ENCODE peak calls at places on chromosomes 1 and 21, in eight cellular contexts. G is OCI-LY7, P is neural progenitor cell, Y is GM23248, E is PC-3, F is HCT116, R is GM23338, X is hepatocyte. H is an unnamed sample.

GRCh38 chr1:175725684-175726083 is 17.7 kb downstream of the TNR start:
- DNase-seq in G (peak; percentile 49), P (peak; percentile 83), Y (peak; percentile 34), E (peak; percentile 46), F (no peak), R (peak; percentile 84), X (peak; percentile 72), H (peak; percentile 72)

GRCh38 chr21:34603002-34603709 is 11.8 kb downstream of the RCAN1 start:
- DNase-seq in G (peak; percentile 57), P (peak; percentile 86), Y (peak; percentile 84), E (peak; percentile 68), F (no peak), R (peak; percentile 86), X (peak; percentile 89), H (peak; percentile 67)

GRCh38 chr1:1437904-1438376 is 2.5 kb downstream of the VWA1 start:
- DNase-seq in G (no peak), P (no peak), Y (peak; percentile 20), E (no peak), F (no peak), R (no peak), X (peak; percentile 84), H (no peak)

GRCh38 chr1:78884685-78885452 is 121.7 kb downstream of the ADGRL4 start:
- DNase-seq in G (no peak), P (peak; percentile 18), Y (peak; percentile 41), E (no peak), F (no peak), R (no peak), X (no peak), H (no peak)

GRCh38 chr1:32470991-32471694 is 6.3 kb downstream of the ZBTB8B start:
- DNase-seq in G (no peak), P (peak; percentile 45), Y (no peak), E (no peak), F (no peak), R (peak; percentile 69), X (no peak), H (no peak)

GRCh38 chr1:166721145-166721544 is 118.1 kb upstream of the POGK start:
- DNase-seq in G (peak; percentile 34), P (peak; percentile 29), Y (no peak), E (peak; percentile 22), F (peak; percentile 10), R (peak; percentile 51), X (no peak), H (no peak)

GRCh38 chr1:110135268-110136065 is 14.8 kb upstream of the SLC6A17 start:
- DNase-seq in G (no peak), P (peak; percentile 22), Y (no peak), E (no peak), F (no peak), R (no peak), X (no peak), H (no peak)

GRCh38 chr1:31487143-31487542 is 74.1 kb downstream of the SERINC2 start:
- DNase-seq in G (no peak), P (no peak), Y (no peak), E (no peak), F (no peak), R (no peak), X (no peak), H (peak; percentile 71)

GRCh38 chr1:75733661-75734060 is 9.2 kb downstream of the ACADM start:
- DNase-seq in G (no peak), P (no peak), Y (no peak), E (no peak), F (no peak), R (no peak), X (no peak), H (no peak)

GRCh38 chr21:26843912-26844257 is 1.3 kb downstream of the ADAMTS1 start:
- DNase-seq in G (no peak), P (peak; percentile 42), Y (peak; percentile 80), E (peak; percentile 55), F (no peak), R (peak; percentile 30), X (peak; percentile 39), H (peak; percentile 11)

GRCh38 chr1:3609016-3609768 is 2.1 kb downstream of the MEGF6 start:
- DNase-seq in G (no peak), P (no peak), Y (no peak), E (no peak), F (no peak), R (no peak), X (no peak), H (no peak)

GRCh38 chr1:229191066-229191674 is 79.7 kb upstream of the RAB4A start:
- DNase-seq in G (no peak), P (no peak), Y (peak; percentile 57), E (peak; percentile 33), F (no peak), R (peak; percentile 82), X (no peak), H (no peak)

GRCh38 chr1:230009611-230010313 is 57.3 kb upstream of the GALNT2 start:
- DNase-seq in G (no peak), P (no peak), Y (no peak), E (no peak), F (no peak), R (no peak), X (no peak), H (no peak)

GRCh38 chr1:98315309-98315708 is 346.2 kb upstream of the SNX7 start:
- DNase-seq in G (no peak), P (no peak), Y (peak; percentile 76), E (peak; percentile 78), F (no peak), R (no peak), X (no peak), H (no peak)

GRCh38 chr21:37915941-37916794 is at the start of gene KCNJ6:
- DNase-seq in G (no peak), P (peak; percentile 94), Y (peak; percentile 82), E (no peak), F (no peak), R (peak; percentile 94), X (peak; percentile 80), H (no peak)

GRCh38 chr1:209657918-209658317 is 5.7 kb upstream of the LAMB3 start:
- DNase-seq in G (no peak), P (no peak), Y (no peak), E (no peak), F (no peak), R (no peak), X (no peak), H (no peak)
- TF ChIP-seq EZH2phosphoT487 in G (no peak), P (no peak), Y (no peak), E (no peak), F (no peak), R (no peak), X (no peak), H (no peak)

DNA sequence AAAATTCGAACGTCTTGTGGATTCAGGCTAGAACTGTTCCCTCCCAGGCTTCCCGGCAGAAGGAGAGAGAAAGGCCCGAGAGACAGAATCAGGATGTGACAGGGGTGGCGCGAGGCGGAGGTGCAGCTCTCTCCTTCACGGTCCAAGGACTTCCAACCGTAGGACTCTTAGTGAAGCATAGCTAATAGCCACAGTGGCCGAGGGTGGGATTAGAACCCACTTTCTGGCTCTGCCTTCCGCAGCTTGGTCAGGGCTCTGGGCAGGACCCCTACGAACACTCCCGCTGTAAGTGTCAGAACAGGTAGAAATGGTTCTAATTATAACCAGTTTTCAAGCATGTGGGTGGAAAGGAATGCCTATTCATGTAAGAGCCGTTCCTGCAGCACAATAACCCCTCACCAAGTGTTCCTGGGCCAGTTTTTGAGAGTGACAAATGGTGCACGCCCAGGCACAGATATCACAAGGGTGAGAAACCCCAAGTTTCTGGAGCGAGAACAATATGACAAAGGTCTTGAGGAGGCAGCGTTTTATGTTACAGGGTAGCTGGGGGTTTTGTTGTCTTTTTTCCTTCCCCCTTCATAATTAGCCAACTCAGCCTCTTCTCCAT is 86.4 kb downstream of the SYF2 start:
- DNase-seq in G (peak; percentile 86), P (no peak), Y (no peak), E (no peak), F (no peak), R (no peak), X (no peak), H (no peak)
- H3K4me2 ChIP-seq in G (peak overlapping the region; percentile 67), P (no peak overlapping the region), Y (no peak overlapping the region), E (no peak overlapping the region), F (no peak overlapping the region), R (no peak overlapping the region), X (no peak overlapping the region), H (no peak overlapping the region)

GRCh38 chr1:154326546-154327465 is 1.5 kb downstream of the ATP8B2 start:
- DNase-seq in G (no peak), P (no peak), Y (peak; percentile 94), E (peak; percentile 62), F (no peak), R (no peak), X (no peak), H (peak; percentile 50)
- TF ChIP-seq EZH2phosphoT487 in G (no peak), P (no peak), Y (no peak), E (no peak), F (no peak), R (no peak), X (no peak), H (no peak)

DNA sequence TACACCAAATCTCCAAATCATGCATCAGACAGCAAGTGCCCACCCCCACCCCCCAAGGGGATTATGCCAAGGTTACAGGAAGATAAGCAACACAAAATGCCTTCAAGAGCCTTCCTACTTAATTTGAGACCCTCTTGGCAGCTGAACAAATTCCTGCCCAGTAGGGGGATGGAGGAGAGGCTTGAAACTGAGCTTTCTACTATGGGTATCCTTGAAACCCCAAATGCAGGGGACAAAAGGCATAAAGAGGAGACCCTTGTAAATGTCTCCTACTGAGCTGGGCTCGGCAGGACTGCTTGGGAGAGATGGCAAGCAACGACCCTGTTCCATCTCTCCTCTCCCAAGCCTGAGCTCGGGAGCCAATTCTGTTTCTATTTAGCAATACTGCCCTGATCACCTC is 3.5 kb downstream of the SLC41A1 start:
- DNase-seq in G (no peak), P (no peak), Y (no peak), E (no peak), F (no peak), R (no peak), X (no peak), H (no peak)
- H3K4me2 ChIP-seq in G (no peak overlapping the region), P (peak overlapping the region; percentile 11), Y (no peak overlapping the region), E (no peak overlapping the region), F (no peak overlapping the region), R (no peak overlapping the region), X (peak overlapping the region; percentile 25), H (no peak overlapping the region)